ENCODE peak calls at places on chromosomes 5 and 9, in six cellular contexts. T is breast epithelium; O is stimulated activated naive CD4-positive, alpha-beta T cell; X is NCI-H1105; J is CD4-positive, alpha-beta T cell; K is ELR. H is an unnamed sample.

GRCh38 chr5:139638090-139638735 is 9.9 kb upstream of the CXXC5 start:
- DNase-seq in X (no peak), K (peak), T (no peak), J (no peak), O (no peak), H (no peak)

GRCh38 chr9:79522793-79523192 is 49.0 kb upstream of the TLE4 start:
- DNase-seq in T (no peak), J (no peak), O (no peak), K (no peak), X (no peak), H (no peak)

GRCh38 chr5:118553662-118554061 is 434.7 kb downstream of the DTWD2 start:
- DNase-seq in T (no peak), X (no peak), O (no peak), K (peak), J (no peak), H (peak)

GRCh38 chr5:62460578-62460983 is 48.0 kb downstream of the IPO11 start:
- DNase-seq in K (peak), X (no peak), T (no peak), O (peak), J (no peak), H (peak)

GRCh38 chr9:8842402-8843193 is 1043.0 kb upstream of the DMAC1 start:
- DNase-seq in O (no peak), T (no peak), J (no peak), K (no peak), X (no peak), H (no peak)

GRCh38 chr9:20378851-20379250 is 243.4 kb downstream of the MLLT3 start:
- DNase-seq in T (no peak), X (no peak), O (no peak), K (no peak), J (no peak), H (no peak)

GRCh38 chr9:8254527-8254926 is 454.9 kb upstream of the DMAC1 start:
- DNase-seq in X (no peak), K (no peak), O (no peak), J (no peak), T (no peak), H (no peak)

GRCh38 chr5:178449163-178450060 is 140.8 kb downstream of the COL23A1 start:
- DNase-seq in O (no peak), K (no peak), J (no peak), X (no peak), T (no peak), H (no peak)

GRCh38 chr5:67310740-67311139 is 114.1 kb upstream of the CD180 start:
- DNase-seq in J (no peak), O (no peak), T (no peak), K (no peak), X (no peak), H (no peak)

GRCh38 chr9:27485158-27485557 is 38.9 kb upstream of the IFNK start:
- DNase-seq in J (no peak), K (no peak), X (no peak), O (no peak), T (no peak), H (no peak)

GRCh38 chr5:58094031-58094430 is 365.9 kb downstream of the PLK2 start:
- DNase-seq in J (no peak), O (no peak), T (peak), K (peak), X (no peak), H (peak)

GRCh38 chr5:58122157-58122556 is 337.7 kb downstream of the PLK2 start:
- DNase-seq in O (no peak), K (no peak), T (no peak), J (no peak), X (no peak), H (no peak)

GRCh38 chr5:110323357-110323756 is 403.1 kb downstream of the TMEM232 start:
- DNase-seq in T (no peak), X (no peak), K (no peak), J (no peak), O (no peak), H (no peak)

GRCh38 chr5:174503461-174504265 is 220.7 kb upstream of the MSX2 start:
- DNase-seq in J (no peak), K (peak), O (no peak), X (peak), T (peak), H (peak)

GRCh38 chr9:136721339-136722092 is 9.1 kb downstream of the DIPK1B start:
- DNase-seq in T (no peak), K (peak), O (no peak), J (no peak), X (no peak), H (peak)

GRCh38 chr9:4382722-4383317 is 83.0 kb upstream of the GLIS3 start:
- DNase-seq in O (no peak), J (no peak), T (no peak), K (peak), X (peak), H (peak)

GRCh38 chr5:60677831-60678664 is 21.9 kb downstream of the DEPDC1B start:
- DNase-seq in O (no peak), K (peak), X (no peak), T (no peak), J (no peak), H (peak)

GRCh38 chr9:19379697-19380046 is 364 bp downstream of the RPS6 start:
- DNase-seq in O (peak), J (no peak), X (no peak), T (no peak), K (peak), H (peak)

GRCh38 chr5:78318337-78318736 is 23.8 kb upstream of the AP3B1 start:
- DNase-seq in K (no peak), T (no peak), O (no peak), X (no peak), J (no peak), H (no peak)

GRCh38 chr9:77131411-77131810 is 45.9 kb upstream of the VPS13A start:
- DNase-seq in T (no peak), O (no peak), J (no peak), K (no peak), X (no peak), H (no peak)

GRCh38 chr9:116713266-116713665 is 26.2 kb downstream of the TRIM32 start:
- DNase-seq in J (no peak), X (peak), T (no peak), O (no peak), K (no peak), H (no peak)

GRCh38 chr9:133945977-133946753 is 46.0 kb downstream of the VAV2 start:
- DNase-seq in X (no peak), J (no peak), O (no peak), K (no peak), T (no peak), H (no peak)

GRCh38 chr5:59661306-59661705 is 232.2 kb downstream of the PDE4D start:
- DNase-seq in K (peak), X (no peak), O (no peak), J (no peak), T (no peak), H (no peak)

GRCh38 chr9:122364117-122364782 is 6.6 kb upstream of the PTGS1 start:
- DNase-seq in X (no peak), O (no peak), K (peak), T (no peak), J (no peak), H (no peak)

GRCh38 chr5:33091571-33092363 is 349.0 kb upstream of the TARS1 start:
- DNase-seq in K (peak), J (no peak), T (no peak), X (no peak), O (no peak), H (no peak)

GRCh38 chr5:158801286-158801685 is 298.4 kb downstream of the EBF1 start:
- DNase-seq in O (no peak), J (no peak), T (no peak), X (no peak), K (no peak), H (no peak)

GRCh38 chr9:84216151-84216550 is 124.4 kb downstream of the SLC28A3 start:
- DNase-seq in X (no peak), J (no peak), T (no peak), K (peak), O (no peak), H (peak)

GRCh38 chr9:134488251-134488900 is 153.2 kb upstream of the COL5A1 start:
- DNase-seq in O (no peak), K (peak), X (no peak), J (no peak), T (no peak), H (no peak)

GRCh38 chr5:66171349-66172344 is 27.5 kb downstream of the SREK1 start:
- DNase-seq in K (peak), O (peak), X (no peak), T (no peak), J (peak), H (peak)

GRCh38 chr5:80192507-80193241 is 63.2 kb downstream of the SERINC5 start:
- DNase-seq in J (no peak), X (no peak), K (peak), T (no peak), O (no peak), H (no peak)

GRCh38 chr9:98943682-98944129 is at the start of gene COL15A1:
- DNase-seq in T (no peak), O (no peak), K (peak), X (peak), J (no peak), H (no peak)

GRCh38 chr9:134174526-134175290 is 10.3 kb upstream of the RNU6ATAC start:
- DNase-seq in T (no peak), K (no peak), O (no peak), X (no peak), J (no peak), H (no peak)

GRCh38 chr5:87245451-87245850 is 22.2 kb upstream of the RASA1 start:
- DNase-seq in X (no peak), J (no peak), T (no peak), O (no peak), K (no peak), H (no peak)

GRCh38 chr9:27569406-27569805 is 3.9 kb downstream of the C9orf72 start:
- DNase-seq in J (no peak), T (no peak), O (no peak), K (peak), X (no peak), H (no peak)

GRCh38 chr9:112332674-112332976 is 794 bp downstream of the PTBP3 start:
- DNase-seq in X (peak), O (no peak), K (no peak), J (no peak), T (no peak), H (peak)

GRCh38 chr5:95697781-95698681 is 15.2 kb upstream of the SPATA9 start:
- DNase-seq in K (peak), J (no peak), T (no peak), O (no peak), X (no peak), H (no peak)

GRCh38 chr5:146653560-146653959 is 137.6 kb upstream of the GPR151 start:
- DNase-seq in J (no peak), T (no peak), O (no peak), X (no peak), K (no peak), H (no peak)

GRCh38 chr9:34546834-34547827 is 24.3 kb upstream of the ENHO start:
- DNase-seq in X (peak), J (peak), T (no peak), O (peak), K (peak), H (peak)

GRCh38 chr5:79842991-79843390 is 148.1 kb downstream of the MTX3 start:
- DNase-seq in T (no peak), J (no peak), O (no peak), K (no peak), X (no peak), H (no peak)